ENCODE peak calls at places on chromosomes 13 and 19, in six cellular contexts. S, V, U, A, D and T are unnamed samples. For H4K20me1 and H3K9me3, the result is how much of the 10 kb centered on the place peaks cover.

GRCh38 chr19:3617463-3617862 is 9.1 kb downstream of the CACTIN start:
- DNase-seq in S (no peak), V (no peak), U (no peak), A (no peak), D (no peak), T (no peak)

GRCh38 chr13:61777281-61777680 is 361.6 kb upstream of the PCDH20 start:
- DNase-seq in S (peak), V (no peak), U (no peak), A (no peak), D (no peak), T (no peak)

GRCh38 chr19:35379992-35380391 is 9.1 kb downstream of the GPR42 start:
- DNase-seq in S (no peak), V (no peak), U (no peak), A (no peak), D (no peak), T (no peak)

GRCh38 chr13:38755792-38756191 is 68.9 kb downstream of the FREM2 start:
- DNase-seq in S (no peak), V (no peak), U (no peak), A (no peak), D (no peak), T (no peak)

GRCh38 chr13:106104281-106104901 is 431.1 kb downstream of the EFNB2 start:
- DNase-seq in S (peak), V (no peak), U (peak), A (peak), D (peak), T (peak)

GRCh38 chr19:47470447-47471195 is 1.1 kb downstream of the SLC8A2 start:
- DNase-seq in S (no peak), V (no peak), U (no peak), A (no peak), D (no peak), T (no peak)

GRCh38 chr19:50202962-50203280 is 501 bp upstream of the MYH14 start:
- DNase-seq in S (no peak), V (no peak), U (no peak), A (no peak), D (no peak), T (no peak)

GRCh38 chr13:95298971-95299627 is 2.2 kb downstream of the ABCC4 start:
- DNase-seq in S (peak), V (no peak), U (peak), A (peak), D (peak), T (peak)

GRCh38 chr19:1270168-1270853 is 1.2 kb downstream of the CIRBP start:
- DNase-seq in S (no peak), V (peak), U (no peak), A (no peak), D (peak), T (peak)
- H4K20me1 ChIP-seq in S (under half), V (under half), U (under half), A (under half), D (under half), T (under half)

GRCh38 chr19:44498988-44499387 is 1.3 kb downstream of the ZNF180 start:
- DNase-seq in S (no peak), V (no peak), U (no peak), A (no peak), D (no peak), T (no peak)

GRCh38 chr19:44499962-44500949 is at the start of gene ZNF180:
- DNase-seq in S (peak), V (peak), U (peak), A (peak), D (peak), T (peak)

GRCh38 chr19:44496711-44497110 is 3.6 kb downstream of the ZNF180 start:
- DNase-seq in S (no peak), V (no peak), U (no peak), A (no peak), D (no peak), T (no peak)

GRCh38 chr19:44499559-44499958 is 763 bp downstream of the ZNF180 start:
- DNase-seq in S (no peak), V (no peak), U (no peak), A (no peak), D (no peak), T (no peak)
- H3K9me3 ChIP-seq in S (under half), V (under half), U (half or more), A (under half), D (under half), T (under half)

GRCh38 chr13:41059896-41060722 is 1.2 kb upstream of the WBP4 start:
- DNase-seq in S (peak), V (peak), U (peak), A (peak), D (peak), T (peak)

GRCh38 chr13:41056996-41057711 is 4.2 kb upstream of the WBP4 start:
- DNase-seq in S (no peak), V (no peak), U (no peak), A (no peak), D (no peak), T (no peak)

GRCh38 chr13:41060723-41061074 is 610 bp upstream of the WBP4 start:
- DNase-seq in S (peak), V (peak), U (peak), A (peak), D (peak), T (peak)

GRCh38 chr13:41059466-41059865 is 1.8 kb upstream of the WBP4 start:
- DNase-seq in S (peak), V (peak), U (no peak), A (no peak), D (peak), T (peak)

DNA sequence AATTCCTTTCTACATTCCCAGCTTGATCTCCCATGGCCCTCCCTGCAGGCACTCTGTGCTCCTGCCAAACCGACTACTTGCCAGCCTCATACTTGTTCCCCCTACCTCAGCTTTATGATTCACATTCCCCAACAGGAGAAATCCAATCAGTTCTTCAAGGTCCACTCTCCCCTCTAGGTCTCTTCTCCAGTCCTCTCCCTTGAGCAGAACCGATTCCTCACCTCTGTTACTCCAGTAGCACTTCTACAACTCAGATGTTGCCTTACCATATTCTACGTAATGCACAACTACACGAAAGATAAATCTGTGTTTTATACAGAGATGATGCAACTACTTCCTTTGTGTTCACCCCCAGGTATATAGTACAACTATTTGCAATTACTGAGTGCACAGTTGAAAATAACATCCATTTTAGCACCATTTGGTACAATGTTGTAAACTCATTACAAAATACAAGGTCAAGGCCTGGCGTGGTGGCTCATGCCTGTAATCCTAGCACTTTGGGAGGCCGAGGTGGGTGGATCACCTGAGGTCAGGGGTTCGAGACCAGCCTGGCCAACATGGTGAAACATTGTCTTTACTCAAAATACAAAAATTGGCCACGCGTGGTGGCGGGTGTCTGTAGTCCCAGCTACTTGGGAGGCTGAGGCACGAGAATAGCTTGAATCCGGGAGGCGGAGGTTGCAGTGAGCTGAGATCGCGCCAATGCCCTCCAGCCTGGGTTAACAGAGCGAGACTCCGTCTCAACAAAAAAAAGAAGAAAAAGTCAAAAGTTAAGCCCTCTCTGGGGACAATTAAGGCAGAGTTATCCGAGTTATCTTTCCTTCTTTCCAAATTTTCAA is 2.9 kb upstream of the WBP4 start:
- DNase-seq in S (peak), V (no peak), U (no peak), A (no peak), D (no peak), T (no peak)
- H4K20me1 ChIP-seq in S (under half), V (under half), U (under half), A (under half), D (under half), T (under half)

DNA sequence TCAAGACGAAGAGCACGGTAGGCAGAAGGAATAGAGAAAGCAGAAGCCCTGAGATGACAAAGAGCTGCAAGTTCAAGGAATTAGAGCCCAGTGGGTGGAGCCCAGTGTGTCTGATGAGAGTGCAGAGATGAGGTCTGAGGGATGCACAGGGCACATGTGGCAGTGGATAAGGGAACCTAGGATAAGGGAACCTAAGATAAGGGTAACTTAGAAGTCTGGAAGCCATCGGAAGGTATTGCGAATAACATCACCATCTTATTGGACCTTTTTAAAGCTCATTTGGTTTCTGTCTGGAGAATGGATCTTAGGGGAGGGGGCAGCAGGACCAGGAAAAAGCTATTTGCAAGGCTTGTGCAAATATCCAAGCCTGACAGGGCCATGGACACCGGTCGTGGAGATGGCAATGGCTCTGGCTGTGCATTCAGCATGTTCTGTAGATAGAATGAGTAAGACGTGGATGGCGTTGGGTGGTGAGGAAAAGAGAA is 1.3 kb downstream of the FPR3 start:
- DNase-seq in S (no peak), V (no peak), U (no peak), A (no peak), D (no peak), T (no peak)
- H3K9me3 ChIP-seq in S (under half), V (under half), U (under half), A (under half), D (under half), T (under half)

GRCh38 chr19:1168562-1168873 is 5.5 kb downstream of the SBNO2 start:
- DNase-seq in S (no peak), V (no peak), U (no peak), A (no peak), D (no peak), T (no peak)

GRCh38 chr19:1167687-1168561 is 6.1 kb downstream of the SBNO2 start:
- DNase-seq in S (no peak), V (no peak), U (peak), A (no peak), D (peak), T (no peak)

GRCh38 chr19:1168877-1169791 is 4.9 kb downstream of the SBNO2 start:
- DNase-seq in S (peak), V (no peak), U (peak), A (no peak), D (peak), T (peak)

GRCh38 chr19:1164684-1165531 is 9.2 kb downstream of the SBNO2 start:
- DNase-seq in S (no peak), V (no peak), U (peak), A (no peak), D (no peak), T (no peak)

DNA sequence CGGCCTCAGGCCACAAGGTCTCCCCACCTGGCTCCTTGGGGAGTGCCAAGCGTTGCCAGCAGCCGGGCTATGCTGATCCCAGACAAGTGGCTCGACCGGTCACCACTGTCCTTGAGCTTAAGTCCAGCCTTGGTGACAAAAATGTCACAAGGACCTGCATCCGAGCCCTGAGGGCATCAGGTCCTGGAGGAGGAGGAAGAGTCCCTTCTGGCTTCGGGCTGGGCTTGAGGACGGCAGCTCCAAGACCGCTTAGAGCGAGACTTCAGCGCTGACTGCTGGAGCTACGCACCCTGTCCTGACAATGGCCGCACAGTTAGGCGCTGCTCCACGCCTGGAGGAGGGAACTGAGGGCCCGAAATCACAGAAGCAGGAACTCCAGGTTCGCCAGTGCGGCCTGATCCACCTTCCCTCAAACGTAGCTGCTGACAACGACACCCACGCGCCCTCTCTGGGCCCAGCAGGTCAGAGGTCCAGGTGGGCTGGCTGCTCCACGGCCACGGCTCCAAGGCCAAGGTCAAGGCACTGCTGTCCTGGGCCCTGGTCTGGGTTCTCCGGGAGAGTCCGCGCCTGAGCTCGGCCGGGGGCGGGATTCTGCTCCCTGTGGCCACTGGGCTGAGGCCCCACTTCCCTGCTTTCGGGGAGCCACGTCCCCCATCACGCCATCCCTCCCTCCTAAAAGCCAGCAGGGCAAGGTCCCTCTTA is 7.0 kb downstream of the SBNO2 start:
- DNase-seq in S (no peak), V (no peak), U (peak), A (no peak), D (peak), T (no peak)
- H4K20me1 ChIP-seq in S (under half), V (under half), U (under half), A (under half), D (under half), T (under half)

GRCh38 chr13:28179974-28180373 is 41.6 kb downstream of the PAN3 start:
- DNase-seq in S (no peak), V (no peak), U (no peak), A (no peak), D (no peak), T (peak)

GRCh38 chr13:28177327-28177726 is 39.0 kb downstream of the PAN3 start:
- DNase-seq in S (no peak), V (no peak), U (peak), A (no peak), D (no peak), T (no peak)

GRCh38 chr13:28181413-28181812 is 43.1 kb downstream of the PAN3 start:
- DNase-seq in S (peak), V (no peak), U (peak), A (peak), D (peak), T (peak)

GRCh38 chr13:28173793-28174192 is 35.4 kb downstream of the PAN3 start:
- DNase-seq in S (no peak), V (no peak), U (peak), A (no peak), D (peak), T (peak)

GRCh38 chr13:28177877-28178276 is 39.5 kb downstream of the PAN3 start:
- DNase-seq in S (no peak), V (no peak), U (no peak), A (no peak), D (no peak), T (no peak)
- H3K9me3 ChIP-seq in S (under half), V (under half), U (under half), A (under half), D (under half), T (under half)

DNA sequence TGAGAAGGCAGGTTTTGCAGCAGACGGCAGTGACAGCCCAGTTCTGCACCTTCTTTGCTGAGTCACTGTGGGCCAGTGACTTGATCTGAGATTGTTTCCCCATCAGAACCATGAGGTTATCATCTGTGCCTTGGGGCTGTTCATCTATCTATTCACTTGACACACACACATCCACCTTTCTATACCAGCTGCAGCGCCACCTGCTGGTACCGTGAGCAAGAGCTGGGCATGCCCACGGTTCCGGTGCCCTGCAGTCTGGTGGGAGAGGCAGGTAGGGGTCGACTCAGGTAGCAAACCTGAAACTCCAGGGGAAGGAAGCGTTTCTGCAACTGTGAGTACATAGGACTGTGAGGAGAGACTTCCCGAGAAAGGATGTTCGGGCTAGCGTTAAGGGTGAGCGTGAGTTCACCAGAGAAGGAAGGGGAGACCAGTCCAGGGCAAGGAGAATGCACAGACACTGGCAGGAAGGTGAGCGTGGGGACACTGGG is 7.5 kb upstream of the LIN7B start:
- DNase-seq in S (peak), V (peak), U (no peak), A (peak), D (peak), T (peak)
- H4K20me1 ChIP-seq in S (under half), V (under half), U (half or more), A (under half), D (under half), T (under half)

GRCh38 chr19:58217607-58218391 is 10.9 kb upstream of the ZNF544 start:
- DNase-seq in S (no peak), V (no peak), U (no peak), A (no peak), D (no peak), T (no peak)
- H3K9me3 ChIP-seq in S (under half), V (under half), U (half or more), A (under half), D (under half), T (under half)